ENCODE peak calls at places on chromosomes 16 and 17, in five cellular contexts. Y, S, C, F and Z are unnamed samples.

GRCh38 chr17:48484850-48485249 is 46.0 kb downstream of the HOXB1 start:
- DNase-seq in S (no peak), Y (no peak), C (peak; percentile 90), F (no peak), Z (no peak)

GRCh38 chr17:352421-353212 is at the start of gene RPH3AL:
- DNase-seq in S (peak; percentile 82), Y (no peak), C (peak; percentile 83), F (no peak), Z (peak; percentile 88)

GRCh38 chr16:70665806-70666735 is 19.7 kb downstream of the IL34 start:
- DNase-seq in C (no peak), S (peak; percentile 41), Y (peak; percentile 47), F (no peak), Z (no peak)

GRCh38 chr17:63954402-63955063 is 18.2 kb downstream of the SCN4A start:
- DNase-seq in S (peak; percentile 69), F (no peak), Y (no peak), C (no peak), Z (no peak)

GRCh38 chr16:30557397-30557949 is 701 bp downstream of the ZNF764 start:
- DNase-seq in C (peak; percentile 45), S (peak; percentile 16), F (no peak), Y (no peak), Z (no peak)

GRCh38 chr16:4694664-4695451 is 1.5 kb downstream of the NUDT16L1 start:
- DNase-seq in F (no peak), S (peak; percentile 85), C (no peak), Y (peak; percentile 72), Z (no peak)

GRCh38 chr17:81035389-81036127 is 607 bp downstream of the BAIAP2 start:
- DNase-seq in F (no peak), S (peak; percentile 64), Y (no peak), C (peak; percentile 46), Z (no peak)

GRCh38 chr17:19384723-19385391 is 2.1 kb downstream of the MFAP4 start:
- DNase-seq in F (no peak), Y (peak; percentile 86), C (peak; percentile 75), S (peak; percentile 96), Z (peak; percentile 76)

GRCh38 chr17:7023576-7024401 is 939 bp downstream of the BCL6B start:
- DNase-seq in Y (peak; percentile 93), C (peak; percentile 88), S (peak; percentile 97), F (no peak), Z (peak; percentile 93)

GRCh38 chr16:2533912-2534311 is 2.7 kb upstream of the CEMP1 start:
- DNase-seq in C (no peak), S (peak; percentile 15), Y (no peak), F (no peak), Z (no peak)

GRCh38 chr16:74922150-74923138 is 62.5 kb downstream of the WDR59 start:
- DNase-seq in C (no peak), F (no peak), Y (no peak), S (peak; percentile 60), Z (no peak)

GRCh38 chr16:14472357-14472756 is 157.7 kb downstream of the PARN start:
- DNase-seq in S (no peak), C (no peak), Y (no peak), F (no peak), Z (no peak)

GRCh38 chr16:31471241-31471874 is 594 bp upstream of the TGFB1I1 start:
- DNase-seq in C (peak; percentile 32), S (peak; percentile 57), Y (no peak), F (no peak), Z (no peak)

GRCh38 chr17:55303701-55304145 is 39.0 kb downstream of the HLF start:
- DNase-seq in C (no peak), F (no peak), S (no peak), Y (no peak), Z (no peak)

GRCh38 chr16:57314161-57314785 is 29.8 kb upstream of the PLLP start:
- DNase-seq in F (no peak), S (no peak), C (peak; percentile 35), Y (peak; percentile 55), Z (peak; percentile 57)

GRCh38 chr16:31085371-31085770 is 3.4 kb downstream of the PRSS53 start:
- DNase-seq in S (peak; percentile 38), C (no peak), F (no peak), Y (no peak), Z (no peak)

GRCh38 chr16:53960954-53961616 is 257.1 kb downstream of the FTO start:
- DNase-seq in C (no peak), S (no peak), Y (no peak), F (no peak), Z (no peak)

GRCh38 chr17:77645441-77646430 is 312.8 kb upstream of the TNRC6C start:
- DNase-seq in C (no peak), S (no peak), Y (no peak), F (no peak), Z (no peak)

GRCh38 chr16:69187891-69188451 is 1.0 kb downstream of the SNTB2 start:
- DNase-seq in F (no peak), Y (no peak), C (peak; percentile 66), S (peak; percentile 84), Z (peak; percentile 43)

GRCh38 chr16:81593481-81593880 is 148.9 kb downstream of the CMIP start:
- DNase-seq in F (no peak), C (no peak), S (no peak), Y (no peak), Z (no peak)
- H3K4me1 ChIP-seq in F (peaks cover 2% of the 10 kb centered on the region), C (no peaks in the 10 kb centered on the region), S (peaks cover 2% of the 10 kb centered on the region), Y (no peaks in the 10 kb centered on the region), Z (peaks cover 11% of the 10 kb centered on the region)

DNA sequence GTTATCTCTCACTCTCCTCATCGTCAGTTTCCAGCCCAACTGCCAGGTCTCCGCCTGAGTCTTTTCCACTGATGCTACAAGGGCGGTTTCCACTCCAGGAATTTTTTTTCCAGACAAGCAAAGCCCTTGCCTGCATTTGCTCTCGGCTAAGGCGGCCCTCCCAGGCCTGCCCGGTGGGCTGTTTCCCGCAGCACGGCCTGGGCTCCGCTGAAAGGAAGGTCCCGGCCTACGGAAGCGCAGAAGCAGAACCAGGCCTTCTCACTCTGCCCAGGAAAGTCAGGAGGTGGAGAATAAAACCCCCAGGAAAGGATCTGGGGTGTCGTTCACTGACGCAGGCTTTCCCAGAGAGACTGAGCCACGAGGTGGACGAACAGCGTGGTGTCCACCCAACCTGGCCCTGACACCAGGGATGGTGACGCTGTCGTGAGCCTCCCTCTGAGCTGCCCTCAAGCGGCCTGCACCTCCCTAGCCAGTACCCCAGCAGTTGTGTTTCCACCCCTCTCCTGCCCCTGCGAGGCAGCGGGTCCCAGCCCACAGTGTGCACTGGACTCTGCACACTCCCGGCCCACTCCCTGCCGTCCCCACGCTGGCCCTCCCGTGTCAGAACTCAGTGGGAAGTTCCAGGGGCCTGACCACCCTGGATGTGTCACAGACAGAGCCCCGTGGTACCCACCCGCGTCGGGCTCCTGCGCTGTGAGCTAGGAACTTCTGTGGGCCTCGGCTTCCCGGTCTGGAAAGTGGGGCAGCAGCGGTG is 39.9 kb downstream of the CBFA2T3 start:
- DNase-seq in C (no peak), S (peak; percentile 60), Y (no peak), F (no peak), Z (no peak)
- H3K27me3 ChIP-seq in C (peaks cover 73% of the 10 kb centered on the region), S (no peaks in the 10 kb centered on the region), Y (peaks cover 7% of the 10 kb centered on the region), F (peaks cover 15% of the 10 kb centered on the region), Z (peaks cover 31% of the 10 kb centered on the region)

DNA sequence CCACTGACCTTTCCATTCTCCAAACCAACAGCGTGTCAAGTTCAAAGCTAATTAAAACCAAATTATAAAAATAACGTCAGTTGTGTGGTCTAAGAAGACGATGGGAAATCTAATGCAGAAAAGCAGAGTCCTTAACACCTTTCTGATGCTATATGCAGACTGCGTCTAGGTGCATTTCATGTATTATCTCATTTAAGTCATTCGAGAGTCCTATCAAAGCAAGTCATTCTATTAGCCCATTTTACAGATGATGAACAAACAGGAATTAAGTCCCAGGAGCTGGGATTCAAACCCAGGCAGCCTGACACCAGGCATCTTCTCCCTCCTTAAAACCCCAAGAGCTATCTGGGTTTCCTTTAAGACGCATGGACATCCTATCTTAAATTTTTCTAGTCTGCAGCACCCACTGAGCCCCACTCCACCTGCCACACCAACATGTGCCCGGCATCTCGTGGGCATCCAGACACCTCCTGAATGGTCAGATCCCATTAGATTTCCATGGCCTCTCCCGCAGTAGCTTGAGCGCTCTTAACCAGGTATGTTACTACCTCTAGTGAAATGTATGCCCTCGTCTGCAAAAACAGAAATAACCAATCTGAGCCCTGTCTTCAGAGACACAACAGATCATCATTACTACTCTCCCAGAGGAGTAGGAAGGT is 115.1 kb downstream of the ZFHX3 start:
- DNase-seq in Y (no peak), S (no peak), C (no peak), F (no peak), Z (no peak)
- H3K4me1 ChIP-seq in Y (peaks cover 13% of the 10 kb centered on the region), S (peaks cover 11% of the 10 kb centered on the region), C (peaks cover 4% of the 10 kb centered on the region), F (peaks cover 5% of the 10 kb centered on the region), Z (peaks cover 21% of the 10 kb centered on the region)

DNA sequence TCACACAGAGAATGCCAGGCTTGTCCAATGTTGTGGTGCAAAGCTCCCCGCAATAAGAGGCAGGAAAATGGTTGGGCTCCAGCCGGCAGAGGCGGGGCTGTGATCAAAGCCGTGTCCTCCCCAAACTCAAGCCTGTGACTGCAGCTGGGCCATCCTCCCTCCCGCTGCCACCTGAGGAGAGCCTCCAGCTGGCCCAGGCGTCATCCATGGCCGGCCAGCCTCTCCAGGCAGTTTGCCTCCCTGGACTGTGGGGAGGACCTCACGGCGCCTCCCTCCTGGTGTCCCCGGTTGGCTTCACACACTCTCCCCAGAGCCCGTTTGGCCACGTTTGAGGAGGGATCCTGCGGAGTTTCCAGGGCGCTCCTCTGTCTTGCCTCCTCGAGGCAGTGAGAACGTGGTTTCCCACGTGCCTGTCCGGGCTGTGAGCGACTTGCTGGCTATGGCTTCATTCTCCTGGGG is 134.1 kb downstream of the IRF8 start:
- DNase-seq in Y (no peak), F (no peak), C (peak; percentile 41), S (no peak), Z (no peak)
- H3K27me3 ChIP-seq in Y (no peaks in the 10 kb centered on the region), F (no peaks in the 10 kb centered on the region), C (peaks cover 70% of the 10 kb centered on the region), S (no peaks in the 10 kb centered on the region), Z (no peaks in the 10 kb centered on the region)

DNA sequence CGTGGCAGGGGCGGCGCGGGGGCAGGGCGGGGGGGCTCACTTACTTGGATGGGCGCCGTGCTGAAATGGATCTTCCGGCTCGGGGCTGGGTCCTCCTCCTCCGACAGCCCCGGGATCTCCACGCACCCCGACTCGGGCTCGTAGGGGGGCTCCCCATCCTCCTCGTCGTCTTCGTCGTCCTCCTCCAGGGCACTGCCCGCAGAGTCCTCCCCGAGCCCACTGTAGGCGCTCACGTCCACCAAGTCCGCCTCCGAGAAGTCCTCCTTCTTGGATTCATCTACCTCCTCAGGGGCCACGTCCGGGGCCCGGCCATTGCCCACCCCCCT is 1.4 kb downstream of the PPP1R9B start:
- DNase-seq in Y (no peak), S (peak; percentile 80), C (peak; percentile 14), F (no peak), Z (no peak)
- H3K4me1 ChIP-seq in Y (peaks cover 29% of the 10 kb centered on the region), S (peaks cover 20% of the 10 kb centered on the region), C (peaks cover 55% of the 10 kb centered on the region), F (peaks cover 5% of the 10 kb centered on the region), Z (peaks cover 91% of the 10 kb centered on the region)

GRCh38 chr17:4499431-4500187 is 928 bp downstream of the SPNS2 start:
- DNase-seq in F (no peak), C (peak; percentile 18), S (peak; percentile 76), Y (no peak), Z (no peak)
- H3K27me3 ChIP-seq in F (peaks cover 21% of the 10 kb centered on the region), C (peaks cover 77% of the 10 kb centered on the region), S (no peaks in the 10 kb centered on the region), Y (no peaks in the 10 kb centered on the region), Z (no peaks in the 10 kb centered on the region)

GRCh38 chr17:74775409-74776043 is 619 bp downstream of the NAT9 start:
- DNase-seq in Y (no peak), S (no peak), F (no peak), C (no peak), Z (no peak)

GRCh38 chr17:74776044-74776962 is at the start of gene NAT9:
- DNase-seq in Y (peak; percentile 99), F (peak; percentile 93), C (peak; percentile 95), S (peak; percentile 100), Z (peak; percentile 99)

GRCh38 chr17:74777884-74778490 is 1.8 kb upstream of the NAT9 start:
- DNase-seq in C (peak; percentile 21), S (no peak), Y (no peak), F (no peak), Z (no peak)

GRCh38 chr17:74778960-74779359 is 2.8 kb upstream of the NAT9 start:
- DNase-seq in F (no peak), Y (no peak), C (peak; percentile 77), S (no peak), Z (no peak)

GRCh38 chr17:74776990-74777389 is 845 bp upstream of the NAT9 start:
- DNase-seq in C (no peak), Y (no peak), F (no peak), S (no peak), Z (no peak)
- H3K4me1 ChIP-seq in C (peaks cover 23% of the 10 kb centered on the region), Y (peaks cover 5% of the 10 kb centered on the region), F (no peaks in the 10 kb centered on the region), S (peaks cover 5% of the 10 kb centered on the region), Z (peaks cover 27% of the 10 kb centered on the region)